ENCODE peak calls at places on chromosome 3, in eight cellular contexts. U is uterus; J is tibial nerve; S is GM12878; E is stomach; V is CD8-positive, alpha-beta T cell; Z is left ventricle myocardium inferior; Y is psoas muscle. L is an unnamed sample.

GRCh38 chr3:136831461-136831860 is 12.5 kb downstream of the SLC35G2 start:
- DNase-seq in E (no peak), J (no peak), U (no peak), Y (no peak), V (no peak), S (no peak), Z (no peak), L (no peak)

GRCh38 chr3:111613294-111613693 is 18.1 kb upstream of the ZBED2 start:
- DNase-seq in Z (no peak), S (no peak), Y (no peak), J (no peak), U (no peak), V (no peak), E (no peak), L (no peak)

GRCh38 chr3:123285479-123285878 is 83.7 kb downstream of the SEC22A start:
- DNase-seq in Y (peak; percentile 48), U (no peak), S (no peak), V (no peak), E (no peak), J (no peak), Z (no peak), L (no peak)

GRCh38 chr3:30471076-30471475 is 135.3 kb upstream of the TGFBR2 start:
- DNase-seq in V (no peak), Z (no peak), J (no peak), Y (no peak), E (no peak), S (no peak), U (no peak), L (no peak)

GRCh38 chr3:189820365-189820720 is 189.2 kb downstream of the TP63 start:
- DNase-seq in Y (no peak), Z (no peak), V (no peak), J (no peak), S (peak; percentile 23), E (no peak), U (no peak), L (no peak)

GRCh38 chr3:163056874-163057497 is 1560.4 kb downstream of the OTOL1 start:
- DNase-seq in U (no peak), Y (no peak), J (peak; percentile 75), V (no peak), Z (no peak), E (peak; percentile 35), S (no peak), L (peak; percentile 32)

GRCh38 chr3:44117239-44117638 is 124.4 kb upstream of the TOPAZ1 start:
- DNase-seq in Y (no peak), S (no peak), E (no peak), U (no peak), J (no peak), V (no peak), Z (no peak), L (no peak)

GRCh38 chr3:20141841-20142240 is 44.2 kb downstream of the SGO1 start:
- DNase-seq in S (no peak), J (peak; percentile 60), E (no peak), U (peak; percentile 77), V (no peak), Y (peak; percentile 70), Z (peak; percentile 65), L (no peak)

GRCh38 chr3:110031975-110032374 is 694.6 kb upstream of the DPPA4 start:
- DNase-seq in Y (no peak), E (no peak), Z (no peak), S (no peak), V (no peak), J (no peak), U (no peak), L (no peak)

GRCh38 chr3:115549111-115549510 is 74.2 kb upstream of the GAP43 start:
- DNase-seq in V (no peak), J (no peak), Z (no peak), S (no peak), U (no peak), E (no peak), Y (no peak), L (no peak)

GRCh38 chr3:94159062-94159726 is 96.3 kb downstream of the NSUN3 start:
- DNase-seq in V (no peak), J (peak; percentile 8), S (no peak), U (no peak), E (no peak), Z (no peak), Y (no peak), L (peak; percentile 81)

GRCh38 chr3:196122021-196122687 is 40.3 kb upstream of the TFRC start:
- DNase-seq in E (no peak), U (no peak), Y (peak; percentile 30), J (no peak), S (no peak), Z (no peak), V (no peak), L (no peak)

GRCh38 chr3:69092030-69092513 is 7.3 kb downstream of the ARL6IP5 start:
- DNase-seq in U (no peak), V (peak; percentile 26), Z (no peak), J (no peak), E (no peak), S (no peak), Y (no peak), L (no peak)

GRCh38 chr3:32934150-32934742 is 17.2 kb upstream of the CCR4 start:
- DNase-seq in Z (no peak), S (no peak), Y (no peak), U (no peak), E (peak; percentile 34), J (peak; percentile 62), V (no peak), L (peak; percentile 19)

GRCh38 chr3:57100046-57100695 is 39.7 kb downstream of the SPATA12 start:
- DNase-seq in Z (no peak), V (peak; percentile 37), U (peak; percentile 72), J (peak; percentile 93), Y (no peak), S (peak; percentile 16), E (peak; percentile 71), L (peak; percentile 63)

GRCh38 chr3:11600501-11601282 is 43.0 kb downstream of the VGLL4 start:
- DNase-seq in S (no peak), E (peak; percentile 57), Y (peak; percentile 93), J (no peak), Z (peak; percentile 64), U (peak; percentile 84), V (no peak), L (peak; percentile 99)

GRCh38 chr3:3636815-3637214 is 162.4 kb upstream of the LRRN1 start:
- DNase-seq in Z (no peak), Y (no peak), E (no peak), J (no peak), U (no peak), S (no peak), V (no peak), L (peak; percentile 94)

GRCh38 chr3:170745211-170745718 is 124.7 kb downstream of the RPL22L1 start:
- DNase-seq in Z (no peak), V (no peak), U (no peak), Y (no peak), S (no peak), J (no peak), E (no peak), L (peak; percentile 91)

GRCh38 chr3:130925628-130926027 is 31.7 kb downstream of the ATP2C1 start:
- DNase-seq in U (no peak), V (no peak), E (no peak), S (peak; percentile 56), Y (no peak), J (no peak), Z (no peak), L (no peak)

GRCh38 chr3:171328419-171329082 is 131.7 kb downstream of the TNIK start:
- DNase-seq in E (peak; percentile 48), V (peak; percentile 67), J (no peak), S (no peak), U (no peak), Y (no peak), Z (no peak), L (peak; percentile 21)

GRCh38 chr3:149886957-149887356 is 73.9 kb downstream of the RNF13 start:
- DNase-seq in V (no peak), U (no peak), J (no peak), Z (no peak), Y (no peak), E (no peak), S (no peak), L (no peak)

GRCh38 chr3:12756635-12757034 is 2.4 kb downstream of the TMEM40 start:
- DNase-seq in E (no peak), U (no peak), J (no peak), Z (no peak), Y (no peak), S (no peak), V (no peak), L (no peak)
- H3K4me3 ChIP-seq in E (no peak overlapping the region), U (no peak overlapping the region), J (no peak overlapping the region), Z (no peak overlapping the region), Y (no peak overlapping the region), S (no peak overlapping the region), V (no peak overlapping the region), L (peak overlapping the region; percentile 3)

GRCh38 chr3:184040010-184040409 is 8.5 kb downstream of the HTR3D start:
- DNase-seq in U (no peak), S (no peak), Z (no peak), E (peak; percentile 29), V (no peak), Y (no peak), J (no peak), L (no peak)
- TF ChIP-seq CTCF in U (no peak), S (peak; percentile 18), Z (peak; percentile 29), E (no peak), V (no peak), Y (peak; percentile 37), J (peak; percentile 7), L (no peak)

GRCh38 chr3:183837390-183837789 is 12.0 kb upstream of the MAP6D1 start:
- DNase-seq in Y (no peak), Z (no peak), J (no peak), E (no peak), S (no peak), U (no peak), V (no peak), L (no peak)

GRCh38 chr3:183839751-183840150 is 14.4 kb upstream of the MAP6D1 start:
- DNase-seq in Y (no peak), U (no peak), J (no peak), S (no peak), E (no peak), Z (no peak), V (no peak), L (no peak)

GRCh38 chr3:183837894-183838293 is 12.5 kb upstream of the MAP6D1 start:
- DNase-seq in V (no peak), U (no peak), Y (no peak), S (no peak), Z (no peak), E (no peak), J (no peak), L (no peak)
- H3K36me3 ChIP-seq in V (peaks cover 30% of the 10 kb centered on the region), U (no peaks in the 10 kb centered on the region), Y (peaks cover 7% of the 10 kb centered on the region), S (peaks cover 24% of the 10 kb centered on the region), Z (peaks cover 66% of the 10 kb centered on the region), E (peaks cover 97% of the 10 kb centered on the region), J (peaks cover 86% of the 10 kb centered on the region), L (peaks cover 17% of the 10 kb centered on the region)

DNA sequence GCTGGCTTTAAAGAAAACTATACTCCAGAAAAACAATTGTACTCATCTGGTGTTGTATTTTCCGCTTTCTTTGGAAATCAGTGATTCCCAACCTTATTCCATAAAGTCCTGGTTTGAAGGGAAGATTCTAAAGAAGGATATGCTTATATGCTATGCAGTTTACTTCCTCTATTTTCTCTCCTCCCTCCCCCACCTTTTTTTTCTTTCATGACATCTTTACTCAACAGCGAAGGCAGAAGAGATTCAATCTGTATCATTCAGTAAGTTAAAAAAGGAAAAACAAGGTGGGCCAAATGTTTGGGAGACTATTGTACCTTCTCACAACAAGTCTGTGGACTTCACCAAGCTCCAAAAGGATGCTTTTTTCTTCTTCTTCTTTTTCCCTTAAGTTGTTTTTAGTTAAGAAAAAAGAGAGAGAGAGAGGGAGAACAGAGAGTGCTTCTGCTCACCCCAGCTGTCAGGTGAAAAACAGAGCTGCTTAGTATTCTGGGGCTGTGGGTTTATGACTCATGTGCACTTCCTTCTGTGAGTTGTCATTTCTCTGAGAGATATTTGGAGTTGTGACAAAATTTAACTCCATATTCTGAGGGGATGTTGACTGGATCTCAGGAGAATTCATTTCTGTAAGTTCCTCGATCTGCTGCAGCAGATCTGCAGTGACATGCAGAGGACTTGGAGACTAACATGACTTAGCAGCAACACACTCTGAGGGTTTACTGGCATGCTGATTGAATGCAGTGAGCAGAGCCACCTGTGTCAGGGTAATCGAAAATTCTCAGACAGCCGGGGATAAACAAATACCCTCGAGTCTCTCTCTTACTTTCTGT is 70.7 kb downstream of the SSR3 start:
- DNase-seq in U (no peak), Z (no peak), Y (no peak), V (peak; percentile 62), E (no peak), S (peak; percentile 77), J (peak; percentile 13), L (peak; percentile 68)
- H3K4me3 ChIP-seq in U (no peak overlapping the region), Z (no peak overlapping the region), Y (no peak overlapping the region), V (peak overlapping the region; percentile 21), E (no peak overlapping the region), S (peak overlapping the region; percentile 67), J (no peak overlapping the region), L (no peak overlapping the region)